ENCODE peak calls at places on chromosomes 4 and X, in four cellular contexts. V is HFF-Myc, Z is astrocyte, D is NT2/D1. C is an unnamed sample.

GRCh38 chr4:113260671-113261070 is 211.2 kb downstream of the ANK2 start:
- DNase-seq in V (no peak), Z (no peak), D (no peak), C (no peak)

GRCh38 chrX:100649550-100650356 is 5.8 kb downstream of the SRPX2 start:
- DNase-seq in D (no peak), Z (peak), V (peak), C (no peak)

GRCh38 chr4:1973661-1974060 is 35.1 kb downstream of the NELFA start:
- DNase-seq in Z (no peak), D (no peak), V (no peak), C (no peak)

GRCh38 chr4:123821861-123822260 is 425.3 kb downstream of the SPRY1 start:
- DNase-seq in V (no peak), D (no peak), Z (peak), C (no peak)

GRCh38 chrX:31251336-31251735 is 179.5 kb upstream of the FTHL17 start:
- DNase-seq in V (no peak), D (no peak), Z (no peak), C (no peak)

GRCh38 chrX:54447461-54447860 is 7.3 kb downstream of the TSR2 start:
- DNase-seq in D (peak), Z (peak), V (no peak), C (no peak)

GRCh38 chrX:136130931-136131843 is 16.1 kb upstream of the FHL1 start:
- DNase-seq in D (no peak), Z (peak), V (peak), C (no peak)

GRCh38 chr4:38226170-38226569 is 266.0 kb downstream of the PTTG2 start:
- DNase-seq in Z (no peak), V (no peak), D (no peak), C (no peak)

GRCh38 chr4:159297088-159297487 is 194.2 kb downstream of the RAPGEF2 start:
- DNase-seq in D (no peak), Z (no peak), V (no peak), C (no peak)

GRCh38 chr4:38667005-38667771 is 3.2 kb downstream of the KLF3 start:
- DNase-seq in D (peak), Z (peak), V (peak), C (peak)

GRCh38 chr4:159129822-159130550 is 27.1 kb downstream of the RAPGEF2 start:
- DNase-seq in Z (no peak), D (no peak), V (no peak), C (no peak)

GRCh38 chr4:139299536-139299935 is 1.8 kb upstream of the NAA15 start:
- DNase-seq in V (no peak), D (no peak), Z (peak), C (no peak)
- H3K4me3 ChIP-seq in V (peak), D (peak), Z (peak), C (peak)

GRCh38 chr4:185119927-185120630 is 23.0 kb upstream of the SLC25A4 start:
- DNase-seq in D (no peak), Z (peak), V (no peak), C (no peak)

GRCh38 chr4:185123479-185123878 is 19.6 kb upstream of the SLC25A4 start:
- DNase-seq in Z (no peak), D (no peak), V (no peak), C (no peak)

GRCh38 chr4:185127021-185127925 is 15.8 kb upstream of the SLC25A4 start:
- DNase-seq in D (no peak), V (no peak), Z (peak), C (no peak)

GRCh38 chr4:185120631-185120946 is 22.5 kb upstream of the SLC25A4 start:
- DNase-seq in D (no peak), V (no peak), Z (no peak), C (no peak)

GRCh38 chr4:185122681-185123345 is 20.3 kb upstream of the SLC25A4 start:
- DNase-seq in V (no peak), Z (peak), D (no peak), C (no peak)
- H3K4me3 ChIP-seq in V (no peak), Z (no peak), D (no peak), C (no peak)

DNA sequence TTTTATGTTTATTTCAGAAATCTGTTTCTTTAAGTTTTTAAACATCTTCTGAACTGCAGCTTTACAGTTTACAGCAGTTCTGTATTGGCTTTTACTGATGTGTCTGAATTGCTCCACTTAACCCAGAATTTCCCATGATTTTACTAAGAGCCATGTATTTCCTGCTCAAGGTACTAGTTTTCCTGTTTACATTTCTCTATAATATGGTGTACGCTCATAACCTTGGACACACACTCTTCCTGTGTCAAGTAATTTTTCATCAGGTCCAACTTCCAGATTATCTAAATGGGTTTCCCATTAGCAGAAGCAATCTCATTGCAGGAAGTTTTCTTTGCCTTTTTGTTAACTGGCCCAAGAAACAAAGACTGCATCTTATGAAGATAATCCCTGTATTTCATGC is 12.3 kb downstream of the ELF2 start:
- DNase-seq in Z (no peak), D (no peak), V (no peak), C (no peak)
- H3K4me3 ChIP-seq in Z (no peak), D (no peak), V (no peak), C (no peak)

DNA sequence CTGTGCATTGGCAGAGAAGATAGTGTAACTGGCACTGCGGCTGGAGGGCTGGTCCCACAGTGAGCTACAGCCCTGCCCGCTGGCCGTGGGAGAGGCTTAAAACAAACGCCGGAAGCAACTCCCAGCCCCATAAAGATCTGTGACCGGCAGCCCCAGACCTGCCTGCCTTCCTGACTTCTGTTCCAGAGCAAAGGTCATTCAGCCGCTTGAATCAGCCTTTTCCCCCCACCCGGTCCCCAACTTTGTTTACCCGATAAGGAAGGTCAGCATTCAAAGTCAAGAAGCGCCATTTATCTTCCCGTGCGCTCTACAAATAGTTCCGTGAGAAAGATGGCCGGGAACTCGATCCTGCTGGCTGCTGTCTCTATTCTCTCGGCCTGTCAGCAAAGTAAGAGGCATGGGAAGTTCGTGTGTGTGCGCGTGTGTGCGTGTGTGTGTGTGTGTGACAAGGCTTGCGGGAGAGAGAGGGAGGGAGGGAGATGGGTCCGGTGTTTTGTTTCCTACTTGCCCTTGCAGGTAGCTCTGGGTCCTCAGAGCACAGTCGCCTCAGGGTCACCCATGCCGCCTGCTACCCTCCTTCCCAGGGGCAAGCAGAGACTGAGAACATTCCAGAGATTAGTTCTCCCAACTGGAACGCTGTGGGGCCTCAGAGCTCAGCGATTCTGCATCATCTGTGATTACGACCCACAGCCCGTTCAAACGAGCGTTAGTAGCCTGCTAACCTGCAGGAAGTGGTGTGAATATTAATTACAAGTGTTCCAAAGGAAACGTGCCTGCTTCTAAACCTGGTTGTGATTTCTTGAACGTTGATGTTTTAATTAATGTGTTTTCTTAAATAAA is at the start of gene MGST2:
- DNase-seq in D (no peak), Z (peak), V (no peak), C (peak)
- H3K4me3 ChIP-seq in D (peak), Z (peak), V (peak), C (peak)

GRCh38 chr4:54571762-54572542 is 85.8 kb upstream of the KIT start:
- DNase-seq in Z (no peak), D (peak), V (no peak), C (no peak)
- H3K4me3 ChIP-seq in Z (no peak), D (no peak), V (no peak), C (no peak)

C was measured in epithelial cell of proximal tubule.